ENCODE peak calls at places on chromosomes 4 and X, in seven cellular contexts. One of them, this sample, is unnamed.

GRCh38 chr4:113452868-113453620 is 308.5 kb downstream of the CAMK2D start:
- DNase-seq in pancreas: no peak
- DNase-seq in CD4-positive, CD25-positive, alpha-beta regulatory T cell: no peak
- DNase-seq in tibial artery: no peak
- DNase-seq in SJSA1: peak; percentile 80
- DNase-seq in brain microvascular endothelial cell: peak; percentile 83
- DNase-seq in fibroblast of the aortic adventitia: peak; percentile 85
- DNase-seq in this sample: no peak

GRCh38 chr4:169412046-169412445 is 141.3 kb upstream of the SH3RF1 start:
- DNase-seq in fibroblast of the aortic adventitia: no peak
- DNase-seq in pancreas: no peak
- DNase-seq in CD4-positive, CD25-positive, alpha-beta regulatory T cell: no peak
- DNase-seq in brain microvascular endothelial cell: no peak
- DNase-seq in tibial artery: no peak
- DNase-seq in SJSA1: no peak
- DNase-seq in this sample: no peak

GRCh38 chr4:48375651-48376291 is 34.4 kb downstream of the SLAIN2 start:
- DNase-seq in SJSA1: peak; percentile 41
- DNase-seq in pancreas: peak; percentile 6
- DNase-seq in CD4-positive, CD25-positive, alpha-beta regulatory T cell: no peak
- DNase-seq in tibial artery: no peak
- DNase-seq in brain microvascular endothelial cell: peak; percentile 91
- DNase-seq in fibroblast of the aortic adventitia: peak; percentile 63
- DNase-seq in this sample: no peak

GRCh38 chr4:54661156-54661555 is 3.4 kb downstream of the KIT start:
- DNase-seq in tibial artery: no peak
- DNase-seq in pancreas: no peak
- DNase-seq in fibroblast of the aortic adventitia: no peak
- DNase-seq in SJSA1: no peak
- DNase-seq in brain microvascular endothelial cell: peak; percentile 81
- DNase-seq in CD4-positive, CD25-positive, alpha-beta regulatory T cell: no peak
- DNase-seq in this sample: no peak

GRCh38 chr4:108742451-108742850 is 20.4 kb downstream of the ETNPPL start:
- DNase-seq in SJSA1: no peak
- DNase-seq in fibroblast of the aortic adventitia: no peak
- DNase-seq in pancreas: no peak
- DNase-seq in brain microvascular endothelial cell: no peak
- DNase-seq in tibial artery: no peak
- DNase-seq in CD4-positive, CD25-positive, alpha-beta regulatory T cell: no peak
- DNase-seq in this sample: no peak

GRCh38 chr4:13706716-13707115 is 79.2 kb upstream of the BOD1L1 start:
- DNase-seq in pancreas: no peak
- DNase-seq in CD4-positive, CD25-positive, alpha-beta regulatory T cell: no peak
- DNase-seq in SJSA1: no peak
- DNase-seq in fibroblast of the aortic adventitia: no peak
- DNase-seq in brain microvascular endothelial cell: no peak
- DNase-seq in tibial artery: no peak
- DNase-seq in this sample: no peak

GRCh38 chrX:30620980-30621716 is 32.1 kb upstream of the GK start:
- DNase-seq in tibial artery: peak; percentile 51
- DNase-seq in pancreas: no peak
- DNase-seq in SJSA1: no peak
- DNase-seq in fibroblast of the aortic adventitia: peak; percentile 93
- DNase-seq in CD4-positive, CD25-positive, alpha-beta regulatory T cell: no peak
- DNase-seq in brain microvascular endothelial cell: peak; percentile 80
- DNase-seq in this sample: no peak

GRCh38 chr4:46016306-46016705 is 107.5 kb downstream of the GABRG1 start:
- DNase-seq in fibroblast of the aortic adventitia: no peak
- DNase-seq in CD4-positive, CD25-positive, alpha-beta regulatory T cell: no peak
- DNase-seq in brain microvascular endothelial cell: no peak
- DNase-seq in tibial artery: no peak
- DNase-seq in pancreas: no peak
- DNase-seq in SJSA1: no peak
- DNase-seq in this sample: no peak

GRCh38 chr4:40621592-40622512 is 7.8 kb downstream of the RBM47 start:
- DNase-seq in SJSA1: peak; percentile 48
- DNase-seq in fibroblast of the aortic adventitia: peak; percentile 99
- DNase-seq in brain microvascular endothelial cell: peak; percentile 87
- DNase-seq in CD4-positive, CD25-positive, alpha-beta regulatory T cell: peak; percentile 17
- DNase-seq in tibial artery: peak; percentile 86
- DNase-seq in pancreas: peak; percentile 41
- DNase-seq in this sample: no peak

GRCh38 chr4:55116450-55116849 is 8.9 kb downstream of the KDR start:
- DNase-seq in fibroblast of the aortic adventitia: peak; percentile 90
- DNase-seq in SJSA1: no peak
- DNase-seq in brain microvascular endothelial cell: peak; percentile 81
- DNase-seq in CD4-positive, CD25-positive, alpha-beta regulatory T cell: no peak
- DNase-seq in pancreas: no peak
- DNase-seq in tibial artery: no peak
- DNase-seq in this sample: no peak

GRCh38 chr4:188941524-188942109 is 802.4 kb downstream of the TRIML1 start:
- DNase-seq in pancreas: no peak
- DNase-seq in fibroblast of the aortic adventitia: peak; percentile 78
- DNase-seq in brain microvascular endothelial cell: peak; percentile 96
- DNase-seq in CD4-positive, CD25-positive, alpha-beta regulatory T cell: no peak
- DNase-seq in SJSA1: peak; percentile 48
- DNase-seq in tibial artery: no peak
- DNase-seq in this sample: no peak